ENCODE peak calls at places on chromosomes 2 and 18, in four cellular contexts. One of them, this sample, is unnamed.

GRCh38 chr18:75170022-75170789 is 38.7 kb downstream of the PTGR3 start:
- DNase-seq in substantia nigra: no peak
- DNase-seq in DMS153: no peak
- DNase-seq in right cardiac atrium: no peak
- DNase-seq in this sample: no peak

GRCh38 chr2:196063773-196064172 is 4.9 kb downstream of the DNAH7 start:
- DNase-seq in substantia nigra: no peak
- DNase-seq in DMS153: no peak
- DNase-seq in right cardiac atrium: no peak
- DNase-seq in this sample: no peak

GRCh38 chr2:207163053-207163814 is 2.5 kb downstream of the KLF7 start:
- DNase-seq in substantia nigra: no peak
- DNase-seq in DMS153: no peak
- DNase-seq in right cardiac atrium: no peak
- DNase-seq in this sample: peak

GRCh38 chr18:68991281-68991680 is 193.4 kb downstream of the CCDC102B start:
- DNase-seq in substantia nigra: no peak
- DNase-seq in DMS153: no peak
- DNase-seq in right cardiac atrium: no peak
- DNase-seq in this sample: no peak

GRCh38 chr2:138147796-138148195 is 183.5 kb downstream of the HNMT start:
- DNase-seq in substantia nigra: no peak
- DNase-seq in DMS153: no peak
- DNase-seq in right cardiac atrium: no peak
- DNase-seq in this sample: no peak

GRCh38 chr2:136108461-136108860 is 9.5 kb downstream of the CXCR4 start:
- DNase-seq in substantia nigra: no peak
- DNase-seq in DMS153: no peak
- DNase-seq in right cardiac atrium: no peak
- DNase-seq in this sample: no peak

GRCh38 chr2:216839626-216840132 is 20.2 kb downstream of the TNP1 start:
- DNase-seq in substantia nigra: no peak
- DNase-seq in DMS153: no peak
- DNase-seq in right cardiac atrium: no peak
- DNase-seq in this sample: no peak

GRCh38 chr18:56459451-56459777 is 179.0 kb downstream of the TXNL1 start:
- DNase-seq in substantia nigra: no peak
- DNase-seq in DMS153: no peak
- DNase-seq in right cardiac atrium: no peak
- DNase-seq in this sample: no peak

GRCh38 chr2:200786826-200787225 is 24.9 kb upstream of the BZW1 start:
- DNase-seq in substantia nigra: no peak
- DNase-seq in DMS153: no peak
- DNase-seq in right cardiac atrium: no peak
- DNase-seq in this sample: no peak

GRCh38 chr2:28080911-28081310 is 190.4 kb downstream of the BABAM2 start:
- DNase-seq in substantia nigra: no peak
- DNase-seq in DMS153: no peak
- DNase-seq in right cardiac atrium: no peak
- DNase-seq in this sample: no peak

GRCh38 chr18:49861659-49862058 is 48.3 kb upstream of the ACAA2 start:
- DNase-seq in substantia nigra: no peak
- DNase-seq in DMS153: no peak
- DNase-seq in right cardiac atrium: no peak
- DNase-seq in this sample: no peak

GRCh38 chr2:153287109-153287801 is 191.3 kb downstream of the RPRM start:
- DNase-seq in substantia nigra: no peak
- DNase-seq in DMS153: no peak
- DNase-seq in right cardiac atrium: no peak
- DNase-seq in this sample: no peak

GRCh38 chr2:234670052-234670451 is 173.2 kb upstream of the ARL4C start:
- DNase-seq in substantia nigra: no peak
- DNase-seq in DMS153: no peak
- DNase-seq in right cardiac atrium: no peak
- DNase-seq in this sample: no peak

GRCh38 chr2:70191244-70191735 is 471 bp upstream of the C2orf42 start:
- DNase-seq in substantia nigra: no peak
- DNase-seq in DMS153: no peak
- DNase-seq in right cardiac atrium: no peak
- DNase-seq in this sample: no peak

This sample was measured in left cardiac atrium.